ENCODE peak calls at places on chromosomes 13 and 19, in five cellular contexts. A is pancreas, Z is colonic mucosa, X is BE2C, R is PC-3. U is an unnamed sample.

GRCh38 chr13:114234266-114234644 is 442 bp upstream of the CDC16 start:
- DNase-seq in X (no peak), R (no peak), Z (no peak), A (no peak), U (no peak)

GRCh38 chr13:95641291-95641811 is 3.2 kb downstream of the DZIP1 start:
- DNase-seq in A (no peak), R (no peak), Z (no peak), X (peak; percentile 67), U (no peak)

GRCh38 chr13:31166591-31166990 is 4.9 kb upstream of the HSPH1 start:
- DNase-seq in A (no peak), Z (no peak), R (peak; percentile 69), X (no peak), U (no peak)

GRCh38 chr13:46556380-46556779 is 3.4 kb downstream of the LRCH1 start:
- DNase-seq in Z (no peak), A (no peak), R (no peak), X (no peak), U (no peak)

GRCh38 chr13:52882803-52883202 is 34.4 kb upstream of the PCDH8 start:
- DNase-seq in R (no peak), Z (no peak), A (no peak), X (no peak), U (no peak)

GRCh38 chr19:12156254-12157058 is at the start of gene ZNF625:
- DNase-seq in Z (peak; percentile 92), R (peak; percentile 91), A (peak; percentile 80), X (peak; percentile 95), U (peak; percentile 78)

GRCh38 chr13:113548171-113548641 is 36.3 kb upstream of the TFDP1 start:
- DNase-seq in R (no peak), Z (peak; percentile 15), X (no peak), A (no peak), U (peak; percentile 35)

GRCh38 chr19:45442927-45443461 is 19.3 kb upstream of the ERCC1 start:
- DNase-seq in Z (peak; percentile 58), R (peak; percentile 19), A (no peak), X (peak; percentile 63), U (no peak)

GRCh38 chr19:48102870-48103751 is 7.5 kb downstream of the PLA2G4C start:
- DNase-seq in A (no peak), X (peak; percentile 48), Z (peak; percentile 40), R (peak; percentile 59), U (no peak)

GRCh38 chr13:60431108-60431700 is 34.2 kb downstream of the TDRD3 start:
- DNase-seq in A (no peak), R (peak; percentile 61), Z (no peak), X (no peak), U (no peak)

GRCh38 chr19:1699998-1700732 is 47.8 kb upstream of the TCF3 start:
- DNase-seq in X (no peak), R (no peak), A (no peak), Z (no peak), U (no peak)

GRCh38 chr19:7670150-7670784 is 1.4 kb downstream of the RETN start:
- DNase-seq in R (no peak), A (no peak), Z (no peak), X (no peak), U (no peak)

GRCh38 chr19:370641-371330 is 26.2 kb upstream of the MIER2 start:
- DNase-seq in Z (no peak), R (no peak), X (no peak), A (no peak), U (peak; percentile 27)

GRCh38 chr19:9913237-9914000 is 22.9 kb downstream of the OLFM2 start:
- DNase-seq in X (no peak), Z (no peak), A (peak; percentile 14), R (no peak), U (no peak)

GRCh38 chr19:9914001-9914314 is 22.4 kb downstream of the OLFM2 start:
- DNase-seq in A (no peak), Z (no peak), X (no peak), R (peak; percentile 1), U (no peak)

GRCh38 chr19:9912551-9913236 is 23.6 kb downstream of the OLFM2 start:
- DNase-seq in A (no peak), R (no peak), Z (no peak), X (no peak), U (no peak)

GRCh38 chr19:9916719-9917118 is 19.6 kb downstream of the OLFM2 start:
- DNase-seq in R (peak; percentile 1), Z (no peak), X (no peak), A (no peak), U (no peak)

DNA sequence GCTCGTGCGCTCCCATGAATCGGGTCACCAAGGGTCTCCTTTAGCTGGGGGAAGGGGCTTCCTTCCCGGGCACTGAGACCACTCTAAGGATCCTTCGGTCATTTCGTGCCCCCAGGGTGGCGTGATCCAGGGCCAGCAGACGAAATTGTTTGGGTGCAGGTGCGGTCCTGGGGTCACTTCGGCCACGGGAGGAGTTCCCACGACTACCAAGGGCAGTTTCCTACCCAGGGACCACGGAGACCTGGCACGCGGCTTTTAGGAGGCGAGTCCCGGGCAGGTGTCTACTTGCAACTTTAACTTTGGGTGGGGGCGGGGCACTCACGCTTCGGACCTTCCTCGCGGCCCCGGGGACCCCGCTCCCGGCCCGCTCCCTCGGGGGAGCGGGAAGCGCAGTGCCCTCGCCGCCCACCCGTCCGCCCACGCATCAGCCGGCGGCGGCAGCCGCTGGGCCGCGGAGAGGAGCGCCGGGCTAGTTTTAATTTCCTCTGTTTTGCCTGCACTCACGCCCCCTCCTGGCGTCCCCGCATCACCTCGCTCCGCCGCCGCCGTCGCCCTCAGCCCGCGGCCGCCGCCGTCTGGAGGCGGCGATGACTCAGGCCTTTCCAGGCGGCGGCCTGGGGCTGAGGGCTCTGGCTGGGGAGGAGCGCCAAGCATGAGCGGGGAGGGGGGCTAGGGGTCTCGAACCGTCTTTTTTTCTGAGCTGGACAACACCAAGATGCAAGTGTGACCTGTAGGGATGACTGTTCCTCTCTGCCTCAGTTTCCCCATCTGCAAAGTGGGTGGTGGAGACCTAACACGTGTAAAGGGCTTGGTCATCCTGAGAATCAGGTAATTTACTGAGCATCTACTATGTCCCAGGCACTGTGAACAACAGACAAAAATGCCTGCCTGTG is 21.8 kb downstream of the OLFM2 start:
- DNase-seq in Z (peak; percentile 66), R (peak; percentile 93), A (peak; percentile 77), X (peak; percentile 67), U (peak; percentile 84)
- H3K4me1 ChIP-seq in Z (no peaks in the 10 kb centered on the region), R (peaks cover 9% of the 10 kb centered on the region), A (no peaks in the 10 kb centered on the region), X (no peaks in the 10 kb centered on the region), U (peaks cover 12% of the 10 kb centered on the region)

GRCh38 chr13:99855516-99855915 is 116.1 kb downstream of the ZIC5 start:
- DNase-seq in Z (no peak), A (no peak), R (no peak), X (no peak), U (no peak)
- H3K4me1 ChIP-seq in Z (no peaks in the 10 kb centered on the region), A (no peaks in the 10 kb centered on the region), R (no peaks in the 10 kb centered on the region), X (no peaks in the 10 kb centered on the region), U (peaks cover 6% of the 10 kb centered on the region)

DNA sequence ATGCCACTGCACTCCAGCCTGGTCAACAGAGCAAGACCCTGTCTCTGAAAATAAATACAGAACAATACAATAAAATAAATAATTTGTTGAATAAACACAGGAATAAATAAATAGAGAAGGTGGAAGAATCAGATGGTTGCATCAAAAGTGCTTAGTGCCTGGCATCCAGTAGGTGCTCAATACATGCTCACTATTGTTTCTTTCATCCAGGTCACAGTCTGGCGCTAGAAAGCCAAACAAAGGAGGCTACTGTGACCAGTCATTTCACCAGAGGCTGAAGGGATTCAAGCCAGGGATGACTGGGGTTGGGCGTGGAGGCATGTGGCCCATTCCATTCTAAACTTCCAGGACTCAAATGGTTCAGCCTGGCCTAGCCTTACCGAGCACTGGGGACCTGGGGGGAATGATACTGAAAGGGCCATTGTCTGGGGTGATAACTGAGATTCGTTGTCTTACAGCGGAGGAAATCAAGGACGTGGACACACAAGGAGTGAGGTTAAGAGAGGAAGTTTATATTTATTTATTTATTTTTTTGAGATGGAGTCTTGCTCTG is 3.6 kb upstream of the NDUFB7 start:
- DNase-seq in X (no peak), A (no peak), Z (no peak), R (no peak), U (no peak)
- H3K4me1 ChIP-seq in X (no peaks in the 10 kb centered on the region), A (peaks cover 9% of the 10 kb centered on the region), Z (peaks cover 11% of the 10 kb centered on the region), R (peaks cover 12% of the 10 kb centered on the region), U (no peaks in the 10 kb centered on the region)

GRCh38 chr19:18427752-18428131 is 8.5 kb downstream of the SSBP4 start:
- DNase-seq in R (no peak), A (no peak), X (peak; percentile 14), Z (no peak), U (no peak)
- H3K4me1 ChIP-seq in R (no peaks in the 10 kb centered on the region), A (no peaks in the 10 kb centered on the region), X (peaks cover 31% of the 10 kb centered on the region), Z (peaks cover 6% of the 10 kb centered on the region), U (peaks cover 24% of the 10 kb centered on the region)

DNA sequence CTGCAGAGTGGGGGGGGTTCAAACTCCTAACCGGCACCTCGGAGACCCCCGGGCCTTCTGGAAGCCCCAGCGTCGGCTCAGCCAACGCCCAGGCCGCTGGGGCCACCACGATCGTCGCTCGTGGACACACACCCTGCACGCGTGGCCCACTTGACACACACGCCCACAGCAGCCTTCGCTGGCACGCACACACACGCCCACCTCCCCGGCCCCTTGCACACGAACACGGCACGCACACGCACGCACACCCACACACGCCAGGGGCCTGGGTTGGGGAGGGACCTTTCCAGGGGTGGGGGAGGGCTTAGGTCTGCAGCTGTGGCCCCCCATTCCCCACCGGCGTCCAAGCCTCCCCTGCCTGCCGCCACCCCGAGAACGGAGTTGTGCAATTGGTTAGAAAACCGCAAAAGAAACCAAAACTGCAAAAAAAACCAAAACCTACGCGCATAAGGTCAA is 3.1 kb upstream of the LRG1 start:
- DNase-seq in A (no peak), X (no peak), R (no peak), Z (no peak), U (no peak)
- H3K4me1 ChIP-seq in A (peaks cover 13% of the 10 kb centered on the region), X (peaks cover under 1% of the 10 kb centered on the region), R (no peaks in the 10 kb centered on the region), Z (peaks cover 3% of the 10 kb centered on the region), U (no peaks in the 10 kb centered on the region)

GRCh38 chr19:53365899-53366493 is 491 bp downstream of the ZNF525 start:
- DNase-seq in X (peak; percentile 11), R (peak; percentile 50), A (no peak), Z (peak; percentile 44), U (peak; percentile 23)
- H3K4me1 ChIP-seq in X (no peaks in the 10 kb centered on the region), R (no peaks in the 10 kb centered on the region), A (peaks cover 3% of the 10 kb centered on the region), Z (no peaks in the 10 kb centered on the region), U (no peaks in the 10 kb centered on the region)

GRCh38 chr13:93690139-93690538 is 463.5 kb downstream of the GPC6 start:
- DNase-seq in A (no peak), R (peak; percentile 31), Z (no peak), X (no peak), U (no peak)
- H3K4me1 ChIP-seq in A (no peaks in the 10 kb centered on the region), R (no peaks in the 10 kb centered on the region), Z (no peaks in the 10 kb centered on the region), X (peaks cover 3% of the 10 kb centered on the region), U (no peaks in the 10 kb centered on the region)

U was measured in Peyer's patch.